ENCODE peak calls at places on chromosomes 11 and 22, in four cellular contexts. I is A549, J is GM12878, C is K562. B is an unnamed sample.

GRCh38 chr11:47208628-47209027 is 6.1 kb upstream of the DDB2 start:
- DNase-seq in J (no peak), I (no peak), C (no peak), B (no peak)

GRCh38 chr11:61777234-61778090 is 14.9 kb downstream of the TMEM258 start:
- DNase-seq in I (no peak), C (peak), J (no peak), B (no peak)

GRCh38 chr22:39553429-39553828 is 17.1 kb upstream of the CACNA1I start:
- DNase-seq in J (no peak), I (no peak), C (no peak), B (no peak)

GRCh38 chr11:88604255-88604654 is 266.7 kb upstream of the CTSC start:
- DNase-seq in J (no peak), I (no peak), C (no peak), B (no peak)

GRCh38 chr22:50123119-50123518 is 33.3 kb downstream of the MOV10L1 start:
- DNase-seq in J (no peak), C (no peak), I (no peak), B (no peak)

GRCh38 chr11:11304572-11304971 is 48.5 kb downstream of the CSNK2A3 start:
- DNase-seq in C (no peak), J (no peak), I (no peak), B (no peak)

GRCh38 chr22:35567214-35567792 is 26.7 kb downstream of the RASD2 start:
- DNase-seq in J (no peak), I (no peak), C (no peak), B (no peak)

GRCh38 chr11:61102667-61103491 is 590 bp downstream of the CD5 start:
- DNase-seq in I (no peak), C (no peak), J (no peak), B (no peak)

GRCh38 chr11:100151944-100152343 is 535.1 kb upstream of the ARHGAP42 start:
- DNase-seq in I (no peak), C (no peak), J (no peak), B (no peak)

GRCh38 chr11:128458316-128458715 is 129.0 kb downstream of the ETS1 start:
- DNase-seq in C (no peak), J (no peak), I (peak), B (no peak)

GRCh38 chr11:114135737-114136151 is 76.2 kb downstream of the ZBTB16 start:
- DNase-seq in C (no peak), I (no peak), J (no peak), B (no peak)

GRCh38 chr22:33380789-33381530 is 322.8 kb upstream of the SYN3 start:
- DNase-seq in J (peak), C (no peak), I (peak), B (no peak)

GRCh38 chr11:6862961-6863360 is at the start of gene OR10A2:
- DNase-seq in C (no peak), J (no peak), I (no peak), B (no peak)

GRCh38 chr11:35553831-35554230 is 28.4 kb upstream of the PAMR1 start:
- DNase-seq in J (no peak), I (no peak), C (no peak), B (no peak)

GRCh38 chr22:36323855-36324331 is 63.9 kb downstream of the MYH9 start:
- DNase-seq in J (no peak), C (no peak), I (no peak), B (no peak)

DNA sequence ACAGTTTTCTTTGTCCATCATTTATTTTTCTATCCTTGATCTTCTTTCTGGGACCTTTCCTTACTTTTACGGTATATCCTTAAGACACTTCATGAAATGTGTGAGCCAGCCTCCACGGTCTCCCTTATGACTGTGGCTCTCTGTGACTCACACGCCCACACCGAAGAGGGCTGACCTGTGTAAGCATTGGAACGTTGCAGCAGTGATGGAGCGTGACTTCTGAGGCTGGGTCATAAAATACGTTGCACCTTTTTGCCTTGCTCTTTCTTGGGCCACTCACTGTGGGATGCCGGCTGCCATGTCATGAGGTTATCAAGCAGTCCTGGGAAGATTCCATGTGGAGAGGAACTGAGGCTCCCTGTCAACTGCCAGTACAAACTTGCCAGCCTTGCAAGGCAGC is 96.3 kb upstream of the RAB1B start:
- DNase-seq in J (no peak), I (no peak), C (no peak), B (no peak)
- TF ChIP-seq CHD2 in J (no peak), I (no peak), C (no peak), B (no peak)

GRCh38 chr11:12922418-12922817 is 86.7 kb upstream of the RASSF10 start:
- DNase-seq in J (no peak), C (no peak), I (no peak), B (no peak)
- TF ChIP-seq SMC3 in J (no peak), C (no peak), I (no peak), B (no peak)

DNA sequence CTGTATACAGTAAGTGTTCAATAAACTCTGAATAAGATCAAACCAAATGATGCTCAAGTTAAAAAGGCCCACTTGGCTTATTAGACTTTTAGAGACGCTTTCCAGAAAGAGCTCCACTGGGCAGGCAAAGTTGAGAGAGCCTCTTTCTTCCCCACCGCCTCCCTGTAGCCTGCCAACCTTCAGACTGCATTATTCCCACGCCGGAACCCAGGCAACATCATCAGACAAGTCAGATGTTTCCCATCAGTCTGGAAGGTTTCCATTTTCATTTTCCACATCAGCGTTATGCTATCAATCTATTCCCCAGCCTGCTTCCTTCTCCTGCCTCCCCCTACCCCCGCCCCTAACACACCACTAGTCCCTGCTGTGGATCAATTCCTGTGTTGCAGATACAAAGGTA is 184.9 kb downstream of the DSCAML1 start:
- DNase-seq in J (no peak), I (no peak), C (no peak), B (no peak)
- TF ChIP-seq KDM1A in J (no peak), I (no peak), C (no peak), B (no peak)

GRCh38 chr11:2180347-2180746 is 8.7 kb upstream of the TH start:
- DNase-seq in I (no peak), J (no peak), C (no peak), B (no peak)

GRCh38 chr11:2179516-2179915 is 7.9 kb upstream of the TH start:
- DNase-seq in I (no peak), C (no peak), J (no peak), B (no peak)

GRCh38 chr11:2177081-2177480 is 5.5 kb upstream of the TH start:
- DNase-seq in C (no peak), J (no peak), I (no peak), B (no peak)

GRCh38 chr11:2180775-2181370 is 9.3 kb upstream of the TH start:
- DNase-seq in C (no peak), I (no peak), J (no peak), B (no peak)

GRCh38 chr11:2178906-2179494 is 7.4 kb upstream of the TH start:
- DNase-seq in I (no peak), C (no peak), J (no peak), B (peak)
- TF ChIP-seq CHD2 in I (no peak), C (no peak), J (no peak), B (no peak)

DNA sequence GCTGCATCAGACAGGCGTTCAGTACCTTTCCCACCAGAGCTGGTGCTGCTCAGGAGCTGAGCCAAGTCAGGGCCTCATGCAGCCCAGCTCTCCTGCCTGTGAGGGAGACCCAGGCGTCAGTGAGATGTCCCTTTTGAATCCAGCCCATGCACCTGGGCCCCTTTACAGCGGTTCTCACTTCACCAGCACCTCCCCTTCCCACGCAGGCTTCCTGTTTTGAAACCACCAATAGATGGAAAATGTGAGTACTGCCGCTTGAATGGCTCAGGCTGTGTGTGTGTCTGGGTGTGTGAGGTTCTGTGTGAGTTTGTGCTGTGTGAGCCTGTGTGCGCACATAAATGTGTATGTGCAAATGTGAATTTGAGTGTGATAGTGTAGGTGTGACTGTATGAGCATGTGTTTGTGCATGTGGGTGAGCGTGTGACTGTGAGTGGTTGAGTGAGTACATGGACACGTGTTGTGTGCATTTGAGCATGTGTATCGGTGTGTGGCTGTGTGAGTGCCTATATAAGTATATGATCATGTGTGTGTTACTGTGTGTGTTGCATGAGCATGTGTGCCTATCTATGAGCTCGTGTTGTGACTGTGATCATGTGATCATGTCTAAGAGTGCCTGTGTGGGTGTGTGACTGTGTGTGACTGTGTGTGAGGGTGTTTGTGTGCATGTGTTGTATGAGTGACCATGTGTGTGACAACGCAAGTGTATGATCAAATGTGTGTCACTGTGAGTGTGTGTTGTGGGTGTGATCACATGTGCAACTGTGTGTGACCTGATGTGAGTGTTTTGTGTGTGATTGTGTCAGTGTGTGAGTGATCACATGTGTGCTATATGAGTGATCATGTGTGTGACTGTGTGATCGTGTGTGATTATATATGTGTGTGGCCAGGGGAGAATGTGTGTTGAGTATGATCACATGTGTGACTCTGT is 88.7 kb downstream of the UBASH3B start:
- DNase-seq in J (peak), I (no peak), C (no peak), B (no peak)
- TF ChIP-seq SMC3 in J (no peak), I (no peak), C (no peak), B (no peak)